ENCODE peak calls at places on chromosomes 16 and 17, in five cellular contexts. One of them, this sample, is unnamed.

GRCh38 chr17:67443931-67444597 is 67.0 kb downstream of the PITPNC1 start:
- DNase-seq in cardiac septum: no peak
- DNase-seq in fibroblast of mammary gland: peak
- DNase-seq in AG04450: no peak
- DNase-seq in AG08396: no peak
- DNase-seq in this sample: no peak

GRCh38 chr17:72492494-72492893 is 371.7 kb downstream of the SOX9 start:
- DNase-seq in cardiac septum: no peak
- DNase-seq in fibroblast of mammary gland: no peak
- DNase-seq in AG04450: no peak
- DNase-seq in AG08396: no peak
- DNase-seq in this sample: no peak

GRCh38 chr16:76386784-76387183 is 109.6 kb downstream of the CNTNAP4 start:
- DNase-seq in cardiac septum: no peak
- DNase-seq in fibroblast of mammary gland: peak
- DNase-seq in AG04450: no peak
- DNase-seq in AG08396: no peak
- DNase-seq in this sample: no peak

GRCh38 chr17:36939059-36939943 is 2.0 kb downstream of the LHX1 start:
- DNase-seq in cardiac septum: no peak
- DNase-seq in fibroblast of mammary gland: no peak
- DNase-seq in AG04450: no peak
- DNase-seq in AG08396: no peak
- DNase-seq in this sample: no peak

GRCh38 chr17:74098378-74099024 is 105.0 kb upstream of the RPL38 start:
- DNase-seq in cardiac septum: no peak
- DNase-seq in fibroblast of mammary gland: no peak
- DNase-seq in AG04450: no peak
- DNase-seq in AG08396: no peak
- DNase-seq in this sample: no peak

GRCh38 chr16:695355-696089 is 5.3 kb upstream of the WDR24 start:
- DNase-seq in cardiac septum: no peak
- DNase-seq in fibroblast of mammary gland: no peak
- DNase-seq in AG04450: no peak
- DNase-seq in AG08396: no peak
- DNase-seq in this sample: peak

GRCh38 chr17:50375858-50376538 is 3.0 kb downstream of the EME1 start:
- DNase-seq in cardiac septum: no peak
- DNase-seq in fibroblast of mammary gland: no peak
- DNase-seq in AG04450: no peak
- DNase-seq in AG08396: no peak
- DNase-seq in this sample: peak

GRCh38 chr17:76014925-76015261 is 12.2 kb downstream of the EVPL start:
- DNase-seq in cardiac septum: no peak
- DNase-seq in fibroblast of mammary gland: no peak
- DNase-seq in AG04450: no peak
- DNase-seq in AG08396: no peak
- DNase-seq in this sample: peak

GRCh38 chr16:73166972-73167550 is 119.1 kb upstream of the ZFHX3 start:
- DNase-seq in cardiac septum: no peak
- DNase-seq in fibroblast of mammary gland: no peak
- DNase-seq in AG04450: no peak
- DNase-seq in AG08396: no peak
- DNase-seq in this sample: peak

GRCh38 chr16:27181020-27181419 is 22.3 kb upstream of the KDM8 start:
- DNase-seq in cardiac septum: no peak
- DNase-seq in fibroblast of mammary gland: no peak
- DNase-seq in AG04450: no peak
- DNase-seq in AG08396: no peak
- DNase-seq in this sample: peak

GRCh38 chr16:1300664-1301476 is 8.6 kb upstream of the UBE2I start:
- DNase-seq in cardiac septum: no peak
- DNase-seq in fibroblast of mammary gland: peak
- DNase-seq in AG04450: no peak
- DNase-seq in AG08396: peak
- DNase-seq in this sample: no peak

GRCh38 chr16:400061-400540 is 1.6 kb upstream of the DECR2 start:
- DNase-seq in cardiac septum: no peak
- DNase-seq in fibroblast of mammary gland: no peak
- DNase-seq in AG04450: no peak
- DNase-seq in AG08396: no peak
- DNase-seq in this sample: no peak

GRCh38 chr17:81513669-81514484 is 1.3 kb upstream of the ACTG1 start:
- DNase-seq in cardiac septum: no peak
- DNase-seq in fibroblast of mammary gland: peak
- DNase-seq in AG04450: no peak
- DNase-seq in AG08396: peak
- DNase-seq in this sample: peak

GRCh38 chr17:64154321-64155089 is 24.6 kb upstream of the ERN1 start:
- DNase-seq in cardiac septum: no peak
- DNase-seq in fibroblast of mammary gland: no peak
- DNase-seq in AG04450: no peak
- DNase-seq in AG08396: no peak
- DNase-seq in this sample: no peak

GRCh38 chr17:50175035-50175788 is 9.4 kb downstream of the SGCA start:
- DNase-seq in cardiac septum: no peak
- DNase-seq in fibroblast of mammary gland: peak
- DNase-seq in AG04450: no peak
- DNase-seq in AG08396: no peak
- DNase-seq in this sample: peak

GRCh38 chr16:85137323-85138072 is 25.2 kb upstream of the CIBAR2 start:
- DNase-seq in cardiac septum: peak
- DNase-seq in fibroblast of mammary gland: peak
- DNase-seq in AG04450: peak
- DNase-seq in AG08396: peak
- DNase-seq in this sample: no peak

GRCh38 chr17:38352245-38353083 is 820 bp downstream of the SOCS7 start:
- DNase-seq in cardiac septum: peak
- DNase-seq in fibroblast of mammary gland: peak
- DNase-seq in AG04450: no peak
- DNase-seq in AG08396: peak
- DNase-seq in this sample: no peak

GRCh38 chr17:3639981-3640596 is 3.5 kb downstream of the CTNS start:
- DNase-seq in cardiac septum: no peak
- DNase-seq in fibroblast of mammary gland: peak
- DNase-seq in AG04450: no peak
- DNase-seq in AG08396: no peak
- DNase-seq in this sample: peak

GRCh38 chr17:77725851-77726250 is 232.7 kb upstream of the TNRC6C start:
- DNase-seq in cardiac septum: no peak
- DNase-seq in fibroblast of mammary gland: no peak
- DNase-seq in AG04450: no peak
- DNase-seq in AG08396: peak
- DNase-seq in this sample: no peak

GRCh38 chr17:77312786-77313599 is 172.2 kb downstream of the SEC14L1 start:
- DNase-seq in cardiac septum: no peak
- DNase-seq in fibroblast of mammary gland: peak
- DNase-seq in AG04450: peak
- DNase-seq in AG08396: peak
- DNase-seq in this sample: no peak

GRCh38 chr16:12341423-12341822 is 364.9 kb downstream of the SNX29 start:
- DNase-seq in cardiac septum: no peak
- DNase-seq in fibroblast of mammary gland: peak
- DNase-seq in AG04450: no peak
- DNase-seq in AG08396: peak
- DNase-seq in this sample: no peak

GRCh38 chr16:64184156-64184555 is 937.7 kb downstream of the CDH11 start:
- DNase-seq in cardiac septum: no peak
- DNase-seq in fibroblast of mammary gland: peak
- DNase-seq in AG04450: no peak
- DNase-seq in AG08396: no peak
- DNase-seq in this sample: no peak

GRCh38 chr16:58252716-58253115 is 42.1 kb downstream of the PRSS54 start:
- DNase-seq in cardiac septum: no peak
- DNase-seq in fibroblast of mammary gland: no peak
- DNase-seq in AG04450: no peak
- DNase-seq in AG08396: no peak
- DNase-seq in this sample: no peak

GRCh38 chr17:47687748-47688147 is 6.2 kb upstream of the TBKBP1 start:
- DNase-seq in cardiac septum: no peak
- DNase-seq in fibroblast of mammary gland: peak
- DNase-seq in AG04450: no peak
- DNase-seq in AG08396: peak
- DNase-seq in this sample: no peak